ENCODE peak calls at places on chromosomes 11 and 22, in four cellular contexts. U, X, P and N are unnamed samples.
A peak's percentile ranks its signal among the peaks of the same experiment; 100 is the strongest.

GRCh38 chr11:124923296-124923695 is 4.2 kb downstream of the HEPN1 start:
- DNase-seq in X (no peak), U (no peak), P (no peak), N (no peak)

GRCh38 chr11:112610996-112611795 is 350.0 kb upstream of the NCAM1 start:
- DNase-seq in P (no peak), X (no peak), U (no peak), N (no peak)

GRCh38 chr11:3202759-3203158 is 15.9 kb downstream of the MRGPRG start:
- DNase-seq in X (peak; percentile 1), P (no peak), U (no peak), N (no peak)

GRCh38 chr22:42388130-42388797 is 43.9 kb downstream of the NFAM1 start:
- DNase-seq in X (peak; percentile 94), P (peak; percentile 58), U (no peak), N (no peak)

GRCh38 chr22:37197451-37198289 is 9.6 kb upstream of the C1QTNF6 start:
- DNase-seq in X (no peak), U (no peak), P (no peak), N (no peak)

GRCh38 chr11:3840289-3840869 is 380 bp downstream of the RHOG start:
- DNase-seq in P (peak; percentile 51), X (no peak), U (no peak), N (peak; percentile 38)

GRCh38 chr11:10528121-10528520 is 12.9 kb downstream of the RNF141 start:
- DNase-seq in P (no peak), U (no peak), X (no peak), N (no peak)

GRCh38 chr22:44601725-44602124 is 100.3 kb upstream of the PRR5 start:
- DNase-seq in U (no peak), X (no peak), P (no peak), N (no peak)

GRCh38 chr22:27472975-27473374 is 328.6 kb downstream of the MN1 start:
- DNase-seq in P (no peak), U (no peak), X (no peak), N (no peak)

GRCh38 chr22:20430641-20431519 is 6.7 kb downstream of the SCARF2 start:
- DNase-seq in X (no peak), U (peak; percentile 33), P (peak; percentile 87), N (peak; percentile 56)

GRCh38 chr11:79219186-79220045 is 221.4 kb downstream of the TENM4 start:
- DNase-seq in P (no peak), U (no peak), X (no peak), N (no peak)

GRCh38 chr22:29726512-29727247 is 6.9 kb downstream of the CABP7 start:
- DNase-seq in X (no peak), U (no peak), P (no peak), N (no peak)

GRCh38 chr11:110948112-110948511 is 235.9 kb upstream of the ARHGAP20 start:
- DNase-seq in P (no peak), X (no peak), U (no peak), N (no peak)

GRCh38 chr11:116694017-116694725 is 78.6 kb downstream of the BUD13 start:
- DNase-seq in X (no peak), P (no peak), U (no peak), N (no peak)

GRCh38 chr11:94805994-94806393 is 37.8 kb downstream of the AMOTL1 start:
- DNase-seq in P (no peak), U (no peak), X (no peak), N (no peak)

GRCh38 chr11:94134651-94135512 is 6.2 kb downstream of the PANX1 start:
- DNase-seq in X (no peak), P (no peak), U (no peak), N (no peak)

GRCh38 chr11:129145276-129145675 is 46.8 kb downstream of the ARHGAP32 start:
- DNase-seq in X (no peak), U (no peak), P (no peak), N (no peak)

GRCh38 chr11:44426119-44426518 is 116.2 kb upstream of the ALX4 start:
- DNase-seq in X (no peak), P (no peak), U (no peak), N (no peak)

GRCh38 chr11:44426958-44427357 is 117.0 kb upstream of the ALX4 start:
- DNase-seq in X (no peak), P (no peak), U (no peak), N (no peak)

GRCh38 chr11:44427432-44427831 is 117.5 kb upstream of the ALX4 start:
- DNase-seq in U (no peak), X (peak; percentile 32), P (peak; percentile 83), N (no peak)

GRCh38 chr11:44421090-44421675 is 111.2 kb upstream of the ALX4 start:
- DNase-seq in X (no peak), P (no peak), U (no peak), N (no peak)

DNA sequence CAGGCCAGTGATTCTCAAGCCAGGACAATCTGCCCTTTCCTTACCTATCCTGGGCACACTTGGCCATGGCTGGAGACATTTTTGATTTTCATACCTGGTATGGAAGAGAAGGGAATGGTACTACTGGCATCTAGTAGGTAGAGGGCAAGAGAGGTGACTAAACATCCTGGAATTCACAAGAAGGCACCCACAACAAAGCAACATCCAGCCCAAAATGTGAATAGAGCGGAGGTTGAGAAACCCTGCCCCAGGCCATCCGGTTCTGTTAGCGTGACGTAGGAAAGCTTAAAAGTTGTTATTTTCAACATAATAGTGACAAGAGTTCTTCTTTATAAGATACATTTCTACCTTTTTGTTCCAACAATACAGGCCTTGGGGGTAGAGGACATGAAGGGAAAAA is 114.9 kb upstream of the ALX4 start:
- DNase-seq in X (no peak), U (no peak), P (no peak), N (no peak)
- TF ChIP-seq CTCF in X (no peak), U (no peak), P (no peak), N (no peak)

DNA sequence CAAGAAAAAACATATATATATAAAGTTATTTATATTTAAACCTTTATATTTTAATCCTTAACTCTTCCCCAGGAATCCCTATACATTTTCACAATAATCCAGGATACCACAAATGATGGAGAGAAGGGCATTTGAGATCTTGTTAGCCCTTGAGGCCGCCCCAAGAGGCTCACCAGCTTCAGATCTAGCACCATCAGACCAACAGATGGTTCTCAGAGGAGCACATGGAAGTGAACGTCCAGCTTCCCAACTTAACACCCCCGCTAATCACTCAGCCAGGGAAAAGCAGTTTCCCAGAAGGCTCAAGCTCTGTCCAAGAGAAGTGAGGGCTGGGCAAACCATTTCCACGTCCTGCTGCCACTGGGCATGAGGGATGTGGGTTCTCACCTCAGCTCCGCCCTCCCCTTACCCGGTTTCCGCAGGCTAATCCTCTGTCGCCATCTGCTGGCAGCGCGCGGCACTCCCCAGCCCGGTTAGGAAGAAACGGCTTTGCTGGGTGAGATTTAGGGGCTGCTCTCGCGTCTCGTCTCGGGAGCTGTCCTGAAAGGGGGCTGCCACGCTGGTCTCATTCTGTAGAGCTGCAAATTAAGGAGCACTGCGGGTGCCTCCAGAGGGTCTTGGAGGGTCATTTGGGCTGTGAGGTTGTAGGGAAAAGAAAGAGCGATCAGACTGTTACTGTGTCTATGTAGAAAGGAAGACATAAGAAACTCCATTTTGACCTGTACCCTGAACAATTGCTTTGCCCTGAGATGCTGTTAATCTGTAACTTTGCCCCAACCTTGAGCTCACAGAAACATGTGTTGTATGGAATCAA is 6.8 kb upstream of the FAM111A start:
- DNase-seq in X (peak; percentile 73), U (peak; percentile 80), P (peak; percentile 88), N (peak; percentile 85)
- TF ChIP-seq CTCF in X (peak; percentile 96), U (peak; percentile 98), P (peak; percentile 97), N (peak; percentile 91)

GRCh38 chr22:46473021-46473779 is 64.2 kb downstream of the CELSR1 start:
- DNase-seq in U (no peak), P (no peak), X (no peak), N (no peak)
- TF ChIP-seq CTCF in U (no peak), P (no peak), X (no peak), N (no peak)

GRCh38 chr22:17855891-17856290 is 81.6 kb upstream of the BID start:
- DNase-seq in P (no peak), U (no peak), X (no peak), N (no peak)
- TF ChIP-seq CTCF in P (no peak), U (no peak), X (no peak), N (no peak)

GRCh38 chr11:11660351-11660750 is 38.5 kb upstream of the GALNT18 start:
- DNase-seq in X (no peak), P (no peak), U (no peak), N (no peak)

GRCh38 chr11:11657101-11657935 is 35.5 kb upstream of the GALNT18 start:
- DNase-seq in U (no peak), X (no peak), P (no peak), N (no peak)

GRCh38 chr11:11662578-11662977 is 40.8 kb upstream of the GALNT18 start:
- DNase-seq in P (no peak), X (no peak), U (no peak), N (no peak)

GRCh38 chr11:11661356-11662040 is 39.7 kb upstream of the GALNT18 start:
- DNase-seq in X (peak; percentile 44), P (peak; percentile 22), U (no peak), N (no peak)

DNA sequence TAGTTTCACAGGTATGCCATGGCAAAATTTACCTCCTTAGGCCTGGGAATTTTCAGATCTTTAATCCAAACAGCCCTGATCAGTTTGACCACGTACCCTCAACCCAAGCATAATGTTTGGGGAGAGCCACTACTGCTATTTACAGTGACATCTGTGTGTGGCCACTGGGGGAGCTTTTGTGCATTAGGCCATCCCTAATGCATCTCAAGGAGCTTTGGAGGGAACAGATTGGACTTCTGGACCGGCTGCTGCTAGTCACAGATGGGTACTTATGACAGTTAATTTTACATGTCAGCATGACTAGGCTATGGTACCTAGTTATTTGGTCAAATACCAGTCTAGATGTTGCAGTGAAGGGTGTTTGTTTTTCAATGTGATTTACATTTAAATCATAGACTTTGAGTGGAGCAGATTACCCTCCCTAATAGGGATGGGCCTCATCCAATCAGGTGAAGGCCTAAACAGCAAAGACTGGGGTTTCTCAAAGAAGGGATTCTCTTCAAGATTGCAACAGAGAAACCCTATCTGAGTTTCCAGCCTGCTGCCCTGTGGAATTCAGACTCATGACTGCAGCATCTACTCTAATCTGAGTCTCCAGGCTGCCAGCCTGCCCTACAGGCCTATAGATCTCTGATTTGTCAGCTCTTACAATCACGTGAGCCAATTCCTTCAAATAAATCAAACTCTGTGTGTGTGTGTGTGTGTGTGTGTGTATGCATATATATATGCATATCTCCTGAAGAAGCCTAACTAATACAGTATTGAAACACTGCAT is 37.9 kb upstream of the GALNT18 start:
- DNase-seq in X (peak; percentile 60), U (no peak), P (peak; percentile 30), N (no peak)
- TF ChIP-seq CTCF in X (peak; percentile 67), U (no peak), P (peak; percentile 47), N (no peak)